ENCODE peak calls at places on chromosomes 12 and 14, in four cellular contexts. D is neural progenitor cell; Y is fibroblast of lung; L is CD8-positive, alpha-beta T cell. G is an unnamed sample.

GRCh38 chr14:60651936-60652673 is 2.8 kb upstream of the SIX1 start:
- DNase-seq in D (peak), Y (peak), L (no peak), G (no peak)

GRCh38 chr14:104333903-104334811 is 195.8 kb downstream of the KIF26A start:
- DNase-seq in D (no peak), Y (no peak), L (no peak), G (no peak)

GRCh38 chr12:91763654-91764439 is 381.8 kb downstream of the BTG1 start:
- DNase-seq in D (no peak), Y (no peak), L (no peak), G (no peak)

GRCh38 chr12:114995891-114996290 is 311.9 kb upstream of the TBX3 start:
- DNase-seq in D (no peak), Y (peak), L (no peak), G (no peak)

GRCh38 chr12:47882796-47883546 is 21.8 kb downstream of the VDR start:
- DNase-seq in D (no peak), Y (no peak), L (no peak), G (no peak)

GRCh38 chr14:41062826-41063225 is 543.9 kb upstream of the LRFN5 start:
- DNase-seq in D (no peak), Y (no peak), L (no peak), G (no peak)

GRCh38 chr12:124474709-124475108 is 92.7 kb downstream of the NCOR2 start:
- DNase-seq in D (no peak), Y (no peak), L (no peak), G (no peak)

GRCh38 chr14:35403085-35403396 is 1.5 kb downstream of the NFKBIA start:
- DNase-seq in D (no peak), Y (no peak), L (no peak), G (no peak)

GRCh38 chr12:81792666-81793065 is 33.5 kb upstream of the PPFIA2 start:
- DNase-seq in D (no peak), Y (no peak), L (no peak), G (no peak)

GRCh38 chr12:124517260-124518050 is 50.0 kb downstream of the NCOR2 start:
- DNase-seq in D (no peak), Y (peak), L (no peak), G (no peak)

GRCh38 chr12:57242691-57243454 is 8.1 kb downstream of the STAC3 start:
- DNase-seq in D (peak), Y (peak), L (peak), G (no peak)

DNA sequence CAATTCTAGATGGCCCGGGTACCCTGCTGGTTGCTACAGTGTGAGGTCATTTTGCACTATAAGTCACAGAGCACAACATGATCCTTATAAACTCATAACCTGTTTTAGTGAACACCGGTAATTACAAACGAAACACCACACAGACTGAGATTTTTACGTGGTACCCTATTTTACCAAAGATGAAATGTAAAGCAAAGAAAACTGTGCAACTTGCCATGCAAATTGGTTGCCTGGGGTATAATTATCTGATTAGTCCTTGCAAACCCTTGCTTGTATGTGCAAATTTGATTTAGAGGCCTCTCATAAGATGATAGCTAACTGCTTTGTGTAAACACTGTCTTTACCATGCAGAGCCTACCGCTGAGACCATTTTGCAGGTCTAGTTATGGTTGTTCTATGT is 372.2 kb upstream of the FAR2 start:
- DNase-seq in D (no peak), Y (no peak), L (no peak), G (no peak)
- TF ChIP-seq CTCF in D (no peak), Y (no peak), L (no peak), G (no peak)

GRCh38 chr14:56378474-56378873 is 201.1 kb upstream of the TMEM260 start:
- DNase-seq in D (no peak), Y (peak), L (no peak), G (no peak)

GRCh38 chr14:56374421-56374820 is 205.2 kb upstream of the TMEM260 start:
- DNase-seq in D (no peak), Y (no peak), L (no peak), G (no peak)

GRCh38 chr14:56379956-56380355 is 199.6 kb upstream of the TMEM260 start:
- DNase-seq in D (no peak), Y (peak), L (no peak), G (no peak)

DNA sequence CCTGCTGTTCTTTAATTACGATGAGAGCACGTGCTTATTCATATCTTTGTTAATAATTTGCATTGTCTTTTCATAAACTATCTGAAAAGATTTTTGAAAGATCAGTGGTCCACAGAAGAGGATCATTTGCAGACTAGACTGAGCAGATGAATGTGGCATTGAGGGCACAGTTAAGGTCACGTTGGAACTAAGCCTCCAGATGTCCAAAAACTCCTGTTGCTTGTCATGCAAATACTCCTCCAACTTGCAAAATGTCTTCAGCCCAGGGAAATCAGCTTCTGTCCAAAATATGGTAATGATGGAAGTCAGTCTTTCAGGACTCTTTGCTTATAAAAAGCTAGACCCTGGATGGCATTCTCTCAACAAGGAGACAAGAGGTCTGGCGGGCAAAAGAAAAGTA is 201.6 kb upstream of the TMEM260 start:
- DNase-seq in D (no peak), Y (no peak), L (no peak), G (no peak)
- H3K4me3 ChIP-seq in D (no peak), Y (no peak), L (no peak), G (no peak)

GRCh38 chr12:32895688-32896437 is 714 bp downstream of the PKP2 start:
- DNase-seq in D (peak), Y (no peak), L (no peak), G (no peak)
- TF ChIP-seq CTCF in D (peak), Y (no peak), L (no peak), G (no peak)

DNA sequence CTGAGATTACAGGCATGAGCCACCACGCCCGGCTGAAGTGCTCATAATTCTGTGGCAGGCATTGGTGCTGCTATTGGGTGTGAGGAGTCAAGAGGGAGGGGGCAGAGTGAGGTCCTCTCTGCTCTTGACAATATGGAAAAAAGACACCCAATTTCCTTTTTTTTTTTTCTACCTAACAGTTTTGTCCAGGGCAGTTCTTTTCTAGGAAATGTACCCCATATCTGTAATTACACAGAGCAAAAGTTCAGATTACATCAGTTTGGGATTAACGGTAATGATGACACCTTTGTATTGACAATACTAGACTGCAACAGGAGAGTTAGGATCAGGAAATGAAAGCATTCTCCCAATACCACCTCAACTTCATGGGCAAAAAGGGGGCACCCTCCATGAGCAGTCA is 36.3 kb downstream of the IGF1 start:
- DNase-seq in D (no peak), Y (no peak), L (no peak), G (no peak)
- H3K4me3 ChIP-seq in D (no peak), Y (no peak), L (no peak), G (no peak)

DNA sequence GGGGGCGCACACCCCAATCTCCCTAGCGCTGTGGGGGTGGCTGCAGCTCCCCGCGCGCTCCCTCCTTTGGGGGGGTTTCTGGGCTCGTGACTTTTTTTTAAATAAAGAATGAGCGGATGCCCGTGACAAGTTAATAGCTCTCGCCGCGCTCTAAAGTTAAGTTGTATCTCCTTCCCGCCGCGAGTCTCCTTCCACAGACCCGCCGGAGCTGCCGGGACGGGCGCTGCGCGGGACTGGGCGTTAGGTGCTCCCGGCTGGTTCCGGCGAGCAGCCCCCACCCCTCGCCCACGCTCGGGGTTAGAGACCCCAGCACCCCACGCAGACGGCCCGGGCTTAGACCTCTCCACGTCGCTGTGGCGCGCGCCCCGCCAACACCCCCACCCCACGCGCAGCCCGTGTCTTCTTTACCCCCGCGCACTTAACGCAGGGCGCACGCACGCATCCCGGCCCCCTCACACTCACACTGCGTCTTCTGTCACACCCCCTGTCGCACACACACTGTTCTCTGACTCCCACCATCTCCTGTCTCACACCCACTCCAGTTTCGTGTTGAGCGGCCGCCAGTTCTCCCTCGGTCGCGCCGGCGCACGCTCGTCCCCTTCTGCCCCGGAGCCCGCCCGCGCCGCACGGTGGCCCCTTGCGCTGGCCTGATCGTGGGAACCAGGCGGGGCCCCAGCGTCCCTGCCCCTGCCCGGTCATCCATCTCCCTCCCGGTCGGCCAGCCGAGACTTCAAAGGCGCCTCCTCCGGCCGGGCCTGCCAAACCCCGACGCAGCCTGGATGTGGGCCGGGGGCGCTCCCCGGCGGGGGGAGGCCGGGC is 82.4 kb upstream of the HMGA2 start:
- DNase-seq in D (peak), Y (peak), L (no peak), G (no peak)
- TF ChIP-seq CTCF in D (peak), Y (no peak), L (no peak), G (no peak)